ENCODE peak calls at places on chromosome 5, in seven cellular contexts. One of them, this sample, is unnamed.

GRCh38 chr5:139789845-139790189 is 5.8 kb upstream of the PSD2 start:
- DNase-seq in esophagus squamous epithelium: no peak
- DNase-seq in BE2C: no peak
- DNase-seq in epithelial cell of esophagus: no peak
- DNase-seq in cardiac muscle cell: no peak
- DNase-seq in psoas muscle: peak; percentile 49
- DNase-seq in ascending aorta: no peak
- DNase-seq in this sample: no peak

GRCh38 chr5:142929602-142930001 is 159.4 kb downstream of the ARHGAP26 start:
- DNase-seq in psoas muscle: no peak
- DNase-seq in cardiac muscle cell: no peak
- DNase-seq in ascending aorta: no peak
- DNase-seq in BE2C: no peak
- DNase-seq in esophagus squamous epithelium: no peak
- DNase-seq in epithelial cell of esophagus: no peak
- DNase-seq in this sample: no peak

GRCh38 chr5:40551706-40552557 is 127.8 kb upstream of the PTGER4 start:
- DNase-seq in ascending aorta: no peak
- DNase-seq in esophagus squamous epithelium: no peak
- DNase-seq in cardiac muscle cell: peak; percentile 93
- DNase-seq in BE2C: no peak
- DNase-seq in epithelial cell of esophagus: peak; percentile 95
- DNase-seq in psoas muscle: no peak
- DNase-seq in this sample: no peak

GRCh38 chr5:167414611-167415010 is 876.8 kb upstream of the WWC1 start:
- DNase-seq in ascending aorta: no peak
- DNase-seq in BE2C: no peak
- DNase-seq in epithelial cell of esophagus: no peak
- DNase-seq in psoas muscle: no peak
- DNase-seq in esophagus squamous epithelium: no peak
- DNase-seq in cardiac muscle cell: no peak
- DNase-seq in this sample: no peak

GRCh38 chr5:171913987-171914273 is 92.5 kb downstream of the FBXW11 start:
- DNase-seq in esophagus squamous epithelium: no peak
- DNase-seq in psoas muscle: no peak
- DNase-seq in cardiac muscle cell: no peak
- DNase-seq in ascending aorta: no peak
- DNase-seq in epithelial cell of esophagus: no peak
- DNase-seq in BE2C: no peak
- DNase-seq in this sample: no peak

GRCh38 chr5:84403773-84404172 is 19.1 kb upstream of the EDIL3 start:
- DNase-seq in ascending aorta: no peak
- DNase-seq in epithelial cell of esophagus: peak; percentile 95
- DNase-seq in psoas muscle: no peak
- DNase-seq in cardiac muscle cell: peak; percentile 74
- DNase-seq in esophagus squamous epithelium: no peak
- DNase-seq in BE2C: no peak
- DNase-seq in this sample: no peak

GRCh38 chr5:143409972-143410371 is 6.5 kb upstream of the NR3C1 start:
- DNase-seq in BE2C: no peak
- DNase-seq in esophagus squamous epithelium: no peak
- DNase-seq in psoas muscle: no peak
- DNase-seq in epithelial cell of esophagus: no peak
- DNase-seq in ascending aorta: no peak
- DNase-seq in cardiac muscle cell: no peak
- DNase-seq in this sample: no peak

GRCh38 chr5:17378346-17378984 is 119.6 kb upstream of the TAF11L2 start:
- DNase-seq in esophagus squamous epithelium: no peak
- DNase-seq in psoas muscle: no peak
- DNase-seq in epithelial cell of esophagus: no peak
- DNase-seq in cardiac muscle cell: peak; percentile 66
- DNase-seq in ascending aorta: no peak
- DNase-seq in BE2C: no peak
- DNase-seq in this sample: no peak

GRCh38 chr5:34511063-34511462 is 145.1 kb upstream of the RAI14 start:
- DNase-seq in BE2C: no peak
- DNase-seq in psoas muscle: no peak
- DNase-seq in cardiac muscle cell: no peak
- DNase-seq in ascending aorta: no peak
- DNase-seq in esophagus squamous epithelium: no peak
- DNase-seq in epithelial cell of esophagus: no peak
- DNase-seq in this sample: no peak

GRCh38 chr5:136998864-136999263 is 500.3 kb downstream of the SPOCK1 start:
- DNase-seq in ascending aorta: no peak
- DNase-seq in esophagus squamous epithelium: no peak
- DNase-seq in BE2C: no peak
- DNase-seq in psoas muscle: no peak
- DNase-seq in epithelial cell of esophagus: no peak
- DNase-seq in cardiac muscle cell: no peak
- DNase-seq in this sample: no peak

GRCh38 chr5:150206780-150207115 is 16.9 kb downstream of the SLC6A7 start:
- DNase-seq in epithelial cell of esophagus: no peak
- DNase-seq in esophagus squamous epithelium: no peak
- DNase-seq in BE2C: no peak
- DNase-seq in psoas muscle: no peak
- DNase-seq in cardiac muscle cell: no peak
- DNase-seq in ascending aorta: no peak
- DNase-seq in this sample: no peak

GRCh38 chr5:10632110-10632903 is 68.4 kb downstream of the ANKRD33B start:
- DNase-seq in BE2C: no peak
- DNase-seq in esophagus squamous epithelium: no peak
- DNase-seq in psoas muscle: peak; percentile 44
- DNase-seq in cardiac muscle cell: peak; percentile 41
- DNase-seq in ascending aorta: no peak
- DNase-seq in epithelial cell of esophagus: peak; percentile 10
- DNase-seq in this sample: no peak

GRCh38 chr5:67214036-67214435 is 17.4 kb upstream of the CD180 start:
- DNase-seq in psoas muscle: no peak
- DNase-seq in esophagus squamous epithelium: no peak
- DNase-seq in ascending aorta: no peak
- DNase-seq in epithelial cell of esophagus: peak; percentile 46
- DNase-seq in cardiac muscle cell: no peak
- DNase-seq in BE2C: no peak
- DNase-seq in this sample: no peak

GRCh38 chr5:148352696-148353095 is 17.3 kb downstream of the SPINK9 start:
- DNase-seq in epithelial cell of esophagus: peak; percentile 48
- DNase-seq in cardiac muscle cell: no peak
- DNase-seq in esophagus squamous epithelium: no peak
- DNase-seq in psoas muscle: no peak
- DNase-seq in ascending aorta: no peak
- DNase-seq in BE2C: no peak
- DNase-seq in this sample: no peak

GRCh38 chr5:36462295-36463021 is 143.9 kb upstream of the SLC1A3 start:
- DNase-seq in epithelial cell of esophagus: peak; percentile 79
- DNase-seq in BE2C: no peak
- DNase-seq in cardiac muscle cell: peak; percentile 46
- DNase-seq in esophagus squamous epithelium: no peak
- DNase-seq in psoas muscle: no peak
- DNase-seq in ascending aorta: no peak
- DNase-seq in this sample: no peak

GRCh38 chr5:154143121-154143725 is 47.3 kb upstream of the GALNT10 start:
- DNase-seq in epithelial cell of esophagus: no peak
- DNase-seq in ascending aorta: no peak
- DNase-seq in psoas muscle: no peak
- DNase-seq in esophagus squamous epithelium: no peak
- DNase-seq in cardiac muscle cell: peak; percentile 10
- DNase-seq in BE2C: no peak
- DNase-seq in this sample: no peak

GRCh38 chr5:137365126-137365865 is 133.8 kb downstream of the SPOCK1 start:
- DNase-seq in esophagus squamous epithelium: no peak
- DNase-seq in BE2C: no peak
- DNase-seq in epithelial cell of esophagus: no peak
- DNase-seq in cardiac muscle cell: no peak
- DNase-seq in psoas muscle: no peak
- DNase-seq in ascending aorta: no peak
- DNase-seq in this sample: no peak

GRCh38 chr5:134383980-134384697 is 12.8 kb downstream of the UBE2B start:
- DNase-seq in psoas muscle: no peak
- DNase-seq in cardiac muscle cell: no peak
- DNase-seq in ascending aorta: no peak
- DNase-seq in BE2C: no peak
- DNase-seq in epithelial cell of esophagus: no peak
- DNase-seq in esophagus squamous epithelium: no peak
- DNase-seq in this sample: no peak

DNA sequence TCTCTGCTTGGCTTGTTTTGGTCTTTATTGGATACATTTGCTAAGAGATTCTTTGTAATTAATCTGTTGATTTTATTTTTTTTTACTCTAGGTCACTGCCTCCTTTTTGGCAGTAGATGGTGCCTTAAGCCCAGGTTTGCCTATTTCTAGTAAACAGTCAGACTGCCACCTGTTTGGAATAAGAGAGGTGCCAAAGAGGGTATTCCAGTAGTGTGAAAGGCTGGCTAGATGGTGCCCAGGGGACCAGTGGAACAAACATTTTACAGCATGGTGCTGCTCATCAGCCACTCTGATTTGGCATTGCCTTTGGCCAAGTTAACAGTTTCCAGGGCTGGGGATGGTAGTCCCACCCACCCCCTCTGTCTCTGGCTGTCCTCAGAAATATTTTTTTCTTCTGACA is 36.7 kb upstream of the FBXL7 start:
- DNase-seq in ascending aorta: no peak
- DNase-seq in esophagus squamous epithelium: no peak
- DNase-seq in BE2C: peak; percentile 20
- DNase-seq in cardiac muscle cell: peak; percentile 48
- DNase-seq in psoas muscle: no peak
- DNase-seq in epithelial cell of esophagus: peak; percentile 39
- DNase-seq in this sample: no peak
- TF ChIP-seq CTCF in ascending aorta: no peak
- TF ChIP-seq CTCF in esophagus squamous epithelium: no peak
- TF ChIP-seq CTCF in BE2C: peak; percentile 69
- TF ChIP-seq CTCF in cardiac muscle cell: peak; percentile 55
- TF ChIP-seq CTCF in psoas muscle: peak; percentile 27
- TF ChIP-seq CTCF in epithelial cell of esophagus: peak; percentile 62
- TF ChIP-seq CTCF in this sample: no peak

GRCh38 chr5:60161340-60161934 is 267.9 kb upstream of the PDE4D start:
- DNase-seq in esophagus squamous epithelium: no peak
- DNase-seq in cardiac muscle cell: peak; percentile 55
- DNase-seq in BE2C: no peak
- DNase-seq in psoas muscle: no peak
- DNase-seq in epithelial cell of esophagus: peak; percentile 49
- DNase-seq in ascending aorta: no peak
- DNase-seq in this sample: no peak
- TF ChIP-seq CTCF in esophagus squamous epithelium: no peak
- TF ChIP-seq CTCF in cardiac muscle cell: peak; percentile 68
- TF ChIP-seq CTCF in BE2C: peak; percentile 68
- TF ChIP-seq CTCF in psoas muscle: no peak
- TF ChIP-seq CTCF in epithelial cell of esophagus: peak; percentile 62
- TF ChIP-seq CTCF in ascending aorta: peak; percentile 11
- TF ChIP-seq CTCF in this sample: no peak

GRCh38 chr5:75856056-75856455 is 138.8 kb upstream of the POC5 start:
- DNase-seq in cardiac muscle cell: no peak
- DNase-seq in psoas muscle: no peak
- DNase-seq in ascending aorta: no peak
- DNase-seq in epithelial cell of esophagus: no peak
- DNase-seq in esophagus squamous epithelium: no peak
- DNase-seq in BE2C: no peak
- DNase-seq in this sample: no peak
- TF ChIP-seq CTCF in cardiac muscle cell: no peak
- TF ChIP-seq CTCF in psoas muscle: no peak
- TF ChIP-seq CTCF in ascending aorta: no peak
- TF ChIP-seq CTCF in epithelial cell of esophagus: no peak
- TF ChIP-seq CTCF in esophagus squamous epithelium: no peak
- TF ChIP-seq CTCF in BE2C: no peak
- TF ChIP-seq CTCF in this sample: no peak

GRCh38 chr5:37926732-37927131 is 86.9 kb upstream of the GDNF start:
- DNase-seq in epithelial cell of esophagus: peak; percentile 89
- DNase-seq in ascending aorta: no peak
- DNase-seq in cardiac muscle cell: peak; percentile 6
- DNase-seq in BE2C: no peak
- DNase-seq in psoas muscle: no peak
- DNase-seq in esophagus squamous epithelium: no peak
- DNase-seq in this sample: no peak
- TF ChIP-seq CTCF in epithelial cell of esophagus: peak; percentile 41
- TF ChIP-seq CTCF in ascending aorta: no peak
- TF ChIP-seq CTCF in cardiac muscle cell: no peak
- TF ChIP-seq CTCF in BE2C: no peak
- TF ChIP-seq CTCF in psoas muscle: no peak
- TF ChIP-seq CTCF in esophagus squamous epithelium: no peak
- TF ChIP-seq CTCF in this sample: no peak